ENCODE peak calls at places on chromosome 7, in nine cellular contexts. F is stomach, Z is right lobe of liver, C is tibial artery, K is sigmoid colon, O is HCT116, V is GM12878, Q is mesendoderm, T is cardiac muscle cell. H is an unnamed sample. For H3K4me1, the result is how much of the 10 kb centered on the place peaks cover.

GRCh38 chr7:135743907-135744789 is 4.5 kb downstream of the FAM180A start:
- DNase-seq in F (no peak), Z (no peak), C (peak), K (no peak), O (no peak), V (no peak), Q (no peak), T (no peak), H (no peak)

GRCh38 chr7:94600267-94600666 is 55.7 kb downstream of the SGCE start:
- DNase-seq in F (no peak), Z (no peak), C (no peak), K (no peak), O (no peak), V (no peak), Q (no peak), T (no peak), H (no peak)

GRCh38 chr7:18520450-18521235 is 25.1 kb downstream of the HDAC9 start:
- DNase-seq in F (no peak), Z (no peak), C (no peak), K (no peak), O (no peak), V (no peak), Q (no peak), T (no peak), H (no peak)

GRCh38 chr7:29228289-29229011 is 33.9 kb downstream of the CHN2 start:
- DNase-seq in F (peak), Z (peak), C (no peak), K (no peak), O (no peak), V (no peak), Q (no peak), T (no peak), H (no peak)

GRCh38 chr7:43385309-43385680 is 197.6 kb upstream of the STK17A start:
- DNase-seq in F (no peak), Z (no peak), C (no peak), K (no peak), O (no peak), V (no peak), Q (no peak), T (no peak), H (no peak)

GRCh38 chr7:155656891-155657290 is 12.4 kb downstream of the RBM33 start:
- DNase-seq in F (no peak), Z (no peak), C (no peak), K (no peak), O (no peak), V (no peak), Q (no peak), T (no peak), H (no peak)

GRCh38 chr7:22841954-22842353 is 19.3 kb upstream of the TOMM7 start:
- DNase-seq in F (no peak), Z (no peak), C (peak), K (peak), O (no peak), V (no peak), Q (peak), T (no peak), H (no peak)

GRCh38 chr7:104012815-104013214 is 23.4 kb upstream of the RELN start:
- DNase-seq in F (no peak), Z (no peak), C (no peak), K (no peak), O (no peak), V (no peak), Q (no peak), T (no peak), H (no peak)

GRCh38 chr7:73749931-73750776 is 11.6 kb upstream of the ABHD11 start:
- DNase-seq in F (no peak), Z (no peak), C (no peak), K (no peak), O (no peak), V (no peak), Q (no peak), T (no peak), H (no peak)

GRCh38 chr7:78090616-78091015 is 292.0 kb downstream of the PHTF2 start:
- DNase-seq in F (no peak), Z (no peak), C (no peak), K (no peak), O (no peak), V (no peak), Q (no peak), T (no peak), H (no peak)

GRCh38 chr7:5619419-5620130 is 161.9 kb downstream of the RNF216 start:
- DNase-seq in F (no peak), Z (no peak), C (no peak), K (no peak), O (no peak), V (no peak), Q (no peak), T (no peak), H (no peak)

GRCh38 chr7:10672186-10672585 is 301.5 kb upstream of the PHF14 start:
- DNase-seq in F (no peak), Z (no peak), C (no peak), K (no peak), O (no peak), V (no peak), Q (peak), T (no peak), H (no peak)

GRCh38 chr7:140013676-140014075 is 49.1 kb downstream of the PARP12 start:
- DNase-seq in F (no peak), Z (no peak), C (no peak), K (peak), O (no peak), V (no peak), Q (no peak), T (no peak), H (peak)

GRCh38 chr7:80273327-80273726 is 138.7 kb downstream of the GNAI1 start:
- DNase-seq in F (no peak), Z (no peak), C (no peak), K (no peak), O (no peak), V (no peak), Q (no peak), T (no peak), H (no peak)

GRCh38 chr7:6675807-6676405 is 30.8 kb downstream of the ZNF12 start:
- DNase-seq in F (no peak), Z (no peak), C (no peak), K (no peak), O (no peak), V (no peak), Q (no peak), T (no peak), H (no peak)

GRCh38 chr7:72754312-72754711 is 73.7 kb downstream of the TYW1B start:
- DNase-seq in F (no peak), Z (no peak), C (no peak), K (no peak), O (no peak), V (no peak), Q (peak), T (no peak), H (no peak)

GRCh38 chr7:36181668-36182067 is 28.6 kb downstream of the EEPD1 start:
- DNase-seq in F (no peak), Z (no peak), C (no peak), K (no peak), O (no peak), V (no peak), Q (no peak), T (no peak), H (no peak)

GRCh38 chr7:64744680-64745079 is 49.5 kb upstream of the ZNF138 start:
- DNase-seq in F (no peak), Z (no peak), C (no peak), K (no peak), O (no peak), V (no peak), Q (no peak), T (no peak), H (no peak)

GRCh38 chr7:104005197-104005596 is 15.7 kb upstream of the RELN start:
- DNase-seq in F (no peak), Z (no peak), C (no peak), K (no peak), O (no peak), V (no peak), Q (no peak), T (no peak), H (no peak)

GRCh38 chr7:136023134-136023869 is 46.1 kb upstream of the MTPN start:
- DNase-seq in F (no peak), Z (no peak), C (no peak), K (no peak), O (no peak), V (no peak), Q (no peak), T (no peak), H (no peak)

GRCh38 chr7:39937366-39938153 is 12.5 kb upstream of the CDK13 start:
- DNase-seq in F (no peak), Z (no peak), C (no peak), K (no peak), O (no peak), V (no peak), Q (no peak), T (no peak), H (no peak)

GRCh38 chr7:25813381-25813780 is 338.6 kb upstream of the NFE2L3 start:
- DNase-seq in F (no peak), Z (no peak), C (no peak), K (no peak), O (no peak), V (no peak), Q (no peak), T (no peak), H (no peak)

GRCh38 chr7:108809356-108809755 is 239.7 kb downstream of the DNAJB9 start:
- DNase-seq in F (no peak), Z (no peak), C (no peak), K (no peak), O (no peak), V (no peak), Q (no peak), T (no peak), H (no peak)

GRCh38 chr7:88141953-88142352 is 77.9 kb downstream of the SRI start:
- DNase-seq in F (no peak), Z (no peak), C (no peak), K (no peak), O (no peak), V (no peak), Q (no peak), T (no peak), H (no peak)

GRCh38 chr7:88589915-88590314 is 169.6 kb upstream of the ZNF804B start:
- DNase-seq in F (no peak), Z (no peak), C (no peak), K (no peak), O (no peak), V (no peak), Q (no peak), T (no peak), H (no peak)

GRCh38 chr7:135745702-135746312 is 2.8 kb downstream of the FAM180A start:
- DNase-seq in F (no peak), Z (peak), C (peak), K (peak), O (peak), V (no peak), Q (no peak), T (no peak), H (no peak)

GRCh38 chr7:100604078-100604975 is 2.2 kb downstream of the PCOLCE start:
- DNase-seq in F (peak), Z (peak), C (peak), K (peak), O (no peak), V (no peak), Q (peak), T (peak), H (peak)

GRCh38 chr7:106143711-106144347 is 31.7 kb upstream of the SYPL1 start:
- DNase-seq in F (no peak), Z (no peak), C (no peak), K (no peak), O (no peak), V (no peak), Q (peak), T (no peak), H (no peak)

GRCh38 chr7:87543623-87544022 is 57.1 kb downstream of the ABCB1 start:
- DNase-seq in F (no peak), Z (no peak), C (no peak), K (no peak), O (no peak), V (no peak), Q (no peak), T (no peak), H (no peak)

GRCh38 chr7:108261560-108262255 is 131.5 kb upstream of the LAMB4 start:
- DNase-seq in F (no peak), Z (no peak), C (no peak), K (no peak), O (no peak), V (no peak), Q (no peak), T (peak), H (no peak)

GRCh38 chr7:99243751-99244337 is 28.8 kb upstream of the MYH16 start:
- DNase-seq in F (no peak), Z (no peak), C (no peak), K (no peak), O (no peak), V (no peak), Q (no peak), T (no peak), H (no peak)
- H3K27ac ChIP-seq in F (no peak), Z (no peak), C (no peak), K (no peak), O (no peak), V (no peak), Q (no peak), T (no peak), H (no peak)

DNA sequence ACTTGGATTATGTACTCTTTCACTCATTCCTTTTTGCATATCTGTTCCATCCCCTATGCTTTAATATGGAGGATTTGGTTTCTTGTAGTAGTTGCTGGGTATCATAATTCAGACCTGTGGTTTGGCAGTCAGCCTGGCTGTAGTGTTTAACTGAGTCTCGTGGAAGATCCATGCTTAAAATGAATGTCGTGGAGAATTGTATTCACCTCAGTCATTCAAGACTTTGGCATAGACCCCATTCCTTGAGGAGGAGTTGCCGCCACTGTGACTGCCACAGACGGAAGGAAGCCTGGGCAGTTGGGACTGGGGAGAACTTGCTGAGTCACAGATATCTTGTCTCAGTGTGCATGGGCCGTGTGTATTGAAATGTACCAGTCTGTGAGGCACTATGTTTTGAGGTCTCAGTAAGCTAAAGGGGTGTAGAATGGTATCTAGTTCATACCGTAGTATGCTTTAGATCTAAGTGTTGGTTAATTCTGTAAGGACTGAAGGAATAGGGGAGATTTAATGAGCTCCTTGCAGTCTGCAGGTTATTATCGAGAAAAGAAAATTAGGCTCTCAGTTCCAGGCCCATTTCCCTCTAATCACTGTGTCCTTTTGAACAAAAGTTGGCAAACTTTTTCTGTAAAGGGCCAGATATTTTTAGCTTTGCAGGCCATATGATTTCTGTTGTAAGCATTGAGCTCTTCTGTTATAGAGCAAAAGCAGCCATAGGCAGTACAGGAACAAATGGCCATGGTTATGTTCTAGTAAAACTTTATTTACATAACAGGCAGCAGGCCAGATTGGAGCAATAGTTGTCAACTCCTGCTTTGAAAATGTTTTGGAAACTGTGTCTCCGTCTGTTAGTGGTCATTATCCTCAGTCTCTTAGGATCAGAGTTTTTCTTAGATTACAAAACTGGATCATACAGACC is 76.8 kb downstream of the TPST1 start:
- DNase-seq in F (no peak), Z (no peak), C (no peak), K (peak), O (peak), V (no peak), Q (peak), T (no peak), H (no peak)
- H3K4me1 ChIP-seq in F (under half), Z (under half), C (under half), K (under half), O (under half), V (under half), Q (under half), T (under half), H (under half)

DNA sequence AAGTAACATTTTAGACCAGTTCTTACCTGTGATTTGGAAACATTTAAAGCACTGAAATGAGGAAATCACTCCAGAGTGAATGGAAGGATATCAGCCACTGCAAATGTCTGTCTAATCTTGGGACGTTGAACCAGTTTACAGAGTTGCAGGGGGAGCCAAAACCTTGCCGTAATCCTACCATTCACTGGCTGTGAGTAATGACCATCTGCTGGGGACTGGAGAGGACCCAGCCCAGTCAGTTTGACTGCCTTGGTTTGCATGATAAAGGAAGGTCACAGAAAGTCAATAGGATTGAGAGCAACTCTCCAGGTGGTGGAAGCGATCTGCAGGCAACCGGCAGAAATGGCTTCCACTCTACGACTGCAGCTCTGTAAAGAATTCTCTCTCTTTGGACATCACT is 167.2 kb downstream of the AKR1D1 start:
- DNase-seq in F (peak), Z (peak), C (no peak), K (no peak), O (no peak), V (no peak), Q (peak), T (peak), H (no peak)
- H3K27ac ChIP-seq in F (no peak), Z (peak), C (no peak), K (no peak), O (no peak), V (no peak), Q (no peak), T (peak), H (no peak)

GRCh38 chr7:131108212-131108980 is 219.3 kb upstream of the MKLN1 start:
- DNase-seq in F (no peak), Z (no peak), C (no peak), K (no peak), O (no peak), V (no peak), Q (peak), T (no peak), H (no peak)
- H3K4me1 ChIP-seq in F (under half), Z (under half), C (under half), K (under half), O (under half), V (under half), Q (under half), T (under half), H (under half)

GRCh38 chr7:54812747-54813146 is 53.7 kb upstream of the SEC61G start:
- DNase-seq in F (no peak), Z (no peak), C (no peak), K (no peak), O (no peak), V (no peak), Q (no peak), T (no peak), H (no peak)

GRCh38 chr7:54811925-54812264 is 52.9 kb upstream of the SEC61G start:
- DNase-seq in F (no peak), Z (no peak), C (no peak), K (no peak), O (no peak), V (no peak), Q (no peak), T (no peak), H (no peak)

GRCh38 chr7:54813398-54813797 is 54.4 kb upstream of the SEC61G start:
- DNase-seq in F (no peak), Z (no peak), C (no peak), K (no peak), O (no peak), V (no peak), Q (no peak), T (no peak), H (no peak)

GRCh38 chr7:54810401-54810800 is 51.4 kb upstream of the SEC61G start:
- DNase-seq in F (no peak), Z (no peak), C (no peak), K (no peak), O (no peak), V (no peak), Q (no peak), T (no peak), H (no peak)

GRCh38 chr7:54811016-54811924 is 52.3 kb upstream of the SEC61G start:
- DNase-seq in F (no peak), Z (no peak), C (no peak), K (no peak), O (no peak), V (no peak), Q (no peak), T (no peak), H (no peak)
- H3K27ac ChIP-seq in F (peak), Z (peak), C (peak), K (peak), O (no peak), V (no peak), Q (no peak), T (no peak), H (no peak)

GRCh38 chr7:137130751-137131158 is 212.8 kb downstream of the PTN start:
- DNase-seq in F (no peak), Z (no peak), C (no peak), K (no peak), O (no peak), V (no peak), Q (no peak), T (no peak), H (no peak)

GRCh38 chr7:137135654-137136350 is 207.7 kb downstream of the PTN start:
- DNase-seq in F (no peak), Z (no peak), C (no peak), K (no peak), O (no peak), V (no peak), Q (no peak), T (no peak), H (no peak)
- H3K4me1 ChIP-seq in F (under half), Z (under half), C (under half), K (under half), O (under half), V (under half), Q (under half), T (under half), H (under half)

GRCh38 chr7:42192072-42192471 is 44.9 kb downstream of the GLI3 start:
- DNase-seq in F (no peak), Z (no peak), C (no peak), K (no peak), O (no peak), V (no peak), Q (no peak), T (no peak), H (no peak)
- H3K27ac ChIP-seq in F (no peak), Z (no peak), C (no peak), K (no peak), O (no peak), V (no peak), Q (no peak), T (no peak), H (no peak)

H was measured in upper lobe of right lung.